ENCODE peak calls at places on chromosome 9, in four cellular contexts. W is CD8-positive, alpha-beta memory T cell; B is tibial artery; A is EL. E is an unnamed sample.

GRCh38 chr9:106893088-106893487 is 30.1 kb downstream of the ZNF462 start:
- DNase-seq in W (no peak), B (no peak), A (peak; percentile 86), E (no peak)

GRCh38 chr9:110922145-110922544 is 116.1 kb downstream of the LPAR1 start:
- DNase-seq in A (peak; percentile 69), B (no peak), W (no peak), E (no peak)

GRCh38 chr9:130414081-130414731 is 30.6 kb upstream of the ASS1 start:
- DNase-seq in W (no peak), B (no peak), A (no peak), E (no peak)

GRCh38 chr9:101512116-101512515 is 21.5 kb upstream of the RNF20 start:
- DNase-seq in W (no peak), A (no peak), B (no peak), E (peak; percentile 26)

GRCh38 chr9:80649496-80649895 is 1039.9 kb downstream of the TLE1 start:
- DNase-seq in W (no peak), A (no peak), B (no peak), E (no peak)

GRCh38 chr9:89428901-89429890 is 68.7 kb downstream of the SEMA4D start:
- DNase-seq in B (no peak), A (no peak), W (peak; percentile 51), E (no peak)

GRCh38 chr9:2023532-2023931 is 8.4 kb downstream of the SMARCA2 start:
- DNase-seq in A (no peak), B (no peak), W (no peak), E (no peak)

GRCh38 chr9:127388037-127388855 is 8.7 kb upstream of the SLC2A8 start:
- DNase-seq in B (peak; percentile 62), A (peak; percentile 98), W (peak; percentile 84), E (peak; percentile 88)

GRCh38 chr9:129139993-129140396 is 28.8 kb downstream of the PTPA start:
- DNase-seq in B (peak; percentile 98), A (peak; percentile 100), W (peak; percentile 65), E (peak; percentile 72)

GRCh38 chr9:78304357-78304756 is 7.4 kb downstream of the PSAT1 start:
- DNase-seq in W (no peak), B (no peak), A (no peak), E (no peak)

GRCh38 chr9:130680836-130681768 is 12.5 kb upstream of the EXOSC2 start:
- DNase-seq in W (peak; percentile 48), A (peak; percentile 92), B (peak; percentile 48), E (no peak)

GRCh38 chr9:11871832-11872231 is 821.4 kb upstream of the TYRP1 start:
- DNase-seq in W (no peak), B (no peak), A (no peak), E (no peak)

GRCh38 chr9:84542554-84542953 is 127.0 kb upstream of the NTRK2 start:
- DNase-seq in W (no peak), B (no peak), A (no peak), E (no peak)

GRCh38 chr9:99114049-99114440 is 9.1 kb downstream of the TGFBR1 start:
- DNase-seq in B (no peak), W (no peak), A (no peak), E (no peak)

GRCh38 chr9:101572316-101572715 is 22.5 kb downstream of the PPP3R2 start:
- DNase-seq in B (no peak), A (no peak), W (no peak), E (no peak)

GRCh38 chr9:135252980-135253304 is 165.5 kb downstream of the OLFM1 start:
- DNase-seq in B (no peak), W (no peak), A (no peak), E (no peak)